ENCODE peak calls at places on chromosomes 4 and X, in nine cellular contexts. One of them, this sample, is unnamed.

GRCh38 chrX:375181-376036 is 11.3 kb downstream of the PPP2R3B start:
- DNase-seq in brain microvascular endothelial cell: no peak
- DNase-seq in EL: no peak
- DNase-seq in NCI-H2081 treated with DMSO at 0.1 percent for 48 hours: no peak
- DNase-seq in iris pigment epithelial cell: no peak
- DNase-seq in NCI-H345: no peak
- DNase-seq in adrenal gland: no peak
- DNase-seq in NCI-H774: no peak
- DNase-seq in activated T-helper 1 cell treated with anti-CD3 and anti-CD28 coated beads, Interleukin-2, amount 50 U/mL, for 16 hours: no peak
- DNase-seq in this sample: no peak

GRCh38 chrX:73963682-73964081 is 340.3 kb upstream of the ZCCHC13 start:
- DNase-seq in NCI-H345: no peak
- DNase-seq in activated T-helper 1 cell treated with anti-CD3 and anti-CD28 coated beads, Interleukin-2, amount 50 U/mL, for 16 hours: no peak
- DNase-seq in iris pigment epithelial cell: no peak
- DNase-seq in NCI-H2081 treated with DMSO at 0.1 percent for 48 hours: no peak
- DNase-seq in EL: no peak
- DNase-seq in brain microvascular endothelial cell: no peak
- DNase-seq in NCI-H774: no peak
- DNase-seq in adrenal gland: no peak
- DNase-seq in this sample: no peak

GRCh38 chr4:1321486-1321885 is 25.5 kb upstream of the UVSSA start:
- DNase-seq in NCI-H345: no peak
- DNase-seq in adrenal gland: no peak
- DNase-seq in NCI-H774: no peak
- DNase-seq in EL: no peak
- DNase-seq in iris pigment epithelial cell: no peak
- DNase-seq in NCI-H2081 treated with DMSO at 0.1 percent for 48 hours: no peak
- DNase-seq in brain microvascular endothelial cell: no peak
- DNase-seq in activated T-helper 1 cell treated with anti-CD3 and anti-CD28 coated beads, Interleukin-2, amount 50 U/mL, for 16 hours: no peak
- DNase-seq in this sample: no peak

GRCh38 chr4:177450421-177451107 is 8.3 kb upstream of the AGA start:
- DNase-seq in NCI-H774: no peak
- DNase-seq in activated T-helper 1 cell treated with anti-CD3 and anti-CD28 coated beads, Interleukin-2, amount 50 U/mL, for 16 hours: no peak
- DNase-seq in brain microvascular endothelial cell: no peak
- DNase-seq in EL: peak; percentile 81
- DNase-seq in iris pigment epithelial cell: peak; percentile 41
- DNase-seq in adrenal gland: no peak
- DNase-seq in NCI-H2081 treated with DMSO at 0.1 percent for 48 hours: no peak
- DNase-seq in NCI-H345: no peak
- DNase-seq in this sample: no peak

GRCh38 chr4:68592673-68593072 is 16.6 kb upstream of the UGT2B17 start:
- DNase-seq in brain microvascular endothelial cell: no peak
- DNase-seq in EL: no peak
- DNase-seq in NCI-H774: no peak
- DNase-seq in NCI-H2081 treated with DMSO at 0.1 percent for 48 hours: no peak
- DNase-seq in iris pigment epithelial cell: no peak
- DNase-seq in activated T-helper 1 cell treated with anti-CD3 and anti-CD28 coated beads, Interleukin-2, amount 50 U/mL, for 16 hours: no peak
- DNase-seq in adrenal gland: no peak
- DNase-seq in NCI-H345: no peak
- DNase-seq in this sample: no peak

GRCh38 chr4:10405672-10406071 is 51.6 kb downstream of the ZNF518B start:
- DNase-seq in brain microvascular endothelial cell: no peak
- DNase-seq in iris pigment epithelial cell: no peak
- DNase-seq in NCI-H345: no peak
- DNase-seq in activated T-helper 1 cell treated with anti-CD3 and anti-CD28 coated beads, Interleukin-2, amount 50 U/mL, for 16 hours: no peak
- DNase-seq in NCI-H774: no peak
- DNase-seq in NCI-H2081 treated with DMSO at 0.1 percent for 48 hours: no peak
- DNase-seq in adrenal gland: no peak
- DNase-seq in EL: no peak
- DNase-seq in this sample: no peak

GRCh38 chr4:163598028-163598427 is 103.5 kb downstream of the TMA16 start:
- DNase-seq in NCI-H345: no peak
- DNase-seq in EL: no peak
- DNase-seq in NCI-H774: no peak
- DNase-seq in iris pigment epithelial cell: no peak
- DNase-seq in NCI-H2081 treated with DMSO at 0.1 percent for 48 hours: no peak
- DNase-seq in adrenal gland: no peak
- DNase-seq in brain microvascular endothelial cell: no peak
- DNase-seq in activated T-helper 1 cell treated with anti-CD3 and anti-CD28 coated beads, Interleukin-2, amount 50 U/mL, for 16 hours: no peak
- DNase-seq in this sample: no peak

GRCh38 chr4:71827811-71828210 is 43.9 kb upstream of the GC start:
- DNase-seq in NCI-H2081 treated with DMSO at 0.1 percent for 48 hours: no peak
- DNase-seq in brain microvascular endothelial cell: no peak
- DNase-seq in NCI-H345: no peak
- DNase-seq in activated T-helper 1 cell treated with anti-CD3 and anti-CD28 coated beads, Interleukin-2, amount 50 U/mL, for 16 hours: no peak
- DNase-seq in NCI-H774: no peak
- DNase-seq in adrenal gland: no peak
- DNase-seq in iris pigment epithelial cell: no peak
- DNase-seq in EL: no peak
- DNase-seq in this sample: no peak

GRCh38 chr4:126757219-126757618 is 875.5 kb upstream of the INTU start:
- DNase-seq in NCI-H774: no peak
- DNase-seq in NCI-H2081 treated with DMSO at 0.1 percent for 48 hours: no peak
- DNase-seq in adrenal gland: no peak
- DNase-seq in activated T-helper 1 cell treated with anti-CD3 and anti-CD28 coated beads, Interleukin-2, amount 50 U/mL, for 16 hours: no peak
- DNase-seq in EL: no peak
- DNase-seq in iris pigment epithelial cell: peak; percentile 63
- DNase-seq in brain microvascular endothelial cell: peak; percentile 22
- DNase-seq in NCI-H345: no peak
- DNase-seq in this sample: no peak

GRCh38 chrX:20545538-20545937 is 278.8 kb upstream of the RPS6KA3 start:
- DNase-seq in activated T-helper 1 cell treated with anti-CD3 and anti-CD28 coated beads, Interleukin-2, amount 50 U/mL, for 16 hours: no peak
- DNase-seq in brain microvascular endothelial cell: peak; percentile 62
- DNase-seq in iris pigment epithelial cell: peak; percentile 17
- DNase-seq in NCI-H774: no peak
- DNase-seq in EL: no peak
- DNase-seq in NCI-H345: no peak
- DNase-seq in NCI-H2081 treated with DMSO at 0.1 percent for 48 hours: no peak
- DNase-seq in adrenal gland: no peak
- DNase-seq in this sample: no peak

GRCh38 chr4:185244763-185245162 is 35.4 kb downstream of the SNX25 start:
- DNase-seq in activated T-helper 1 cell treated with anti-CD3 and anti-CD28 coated beads, Interleukin-2, amount 50 U/mL, for 16 hours: no peak
- DNase-seq in NCI-H774: no peak
- DNase-seq in EL: peak; percentile 25
- DNase-seq in adrenal gland: no peak
- DNase-seq in NCI-H345: no peak
- DNase-seq in brain microvascular endothelial cell: no peak
- DNase-seq in NCI-H2081 treated with DMSO at 0.1 percent for 48 hours: no peak
- DNase-seq in iris pigment epithelial cell: no peak
- DNase-seq in this sample: no peak

GRCh38 chrX:18983711-18984380 is at the start of gene PHKA2:
- DNase-seq in adrenal gland: peak; percentile 42
- DNase-seq in iris pigment epithelial cell: no peak
- DNase-seq in NCI-H345: peak; percentile 62
- DNase-seq in brain microvascular endothelial cell: peak; percentile 24
- DNase-seq in NCI-H774: peak; percentile 47
- DNase-seq in activated T-helper 1 cell treated with anti-CD3 and anti-CD28 coated beads, Interleukin-2, amount 50 U/mL, for 16 hours: no peak
- DNase-seq in EL: peak; percentile 57
- DNase-seq in NCI-H2081 treated with DMSO at 0.1 percent for 48 hours: no peak
- DNase-seq in this sample: no peak

GRCh38 chr4:108700358-108700757 is 50.0 kb downstream of the OSTC start:
- DNase-seq in iris pigment epithelial cell: peak; percentile 45
- DNase-seq in NCI-H774: no peak
- DNase-seq in activated T-helper 1 cell treated with anti-CD3 and anti-CD28 coated beads, Interleukin-2, amount 50 U/mL, for 16 hours: no peak
- DNase-seq in brain microvascular endothelial cell: no peak
- DNase-seq in adrenal gland: no peak
- DNase-seq in NCI-H345: no peak
- DNase-seq in EL: peak; percentile 50
- DNase-seq in NCI-H2081 treated with DMSO at 0.1 percent for 48 hours: no peak
- DNase-seq in this sample: no peak

GRCh38 chrX:100895365-100896075 is 21.4 kb upstream of the NOX1 start:
- DNase-seq in NCI-H345: peak; percentile 46
- DNase-seq in brain microvascular endothelial cell: peak; percentile 15
- DNase-seq in NCI-H774: peak; percentile 1
- DNase-seq in activated T-helper 1 cell treated with anti-CD3 and anti-CD28 coated beads, Interleukin-2, amount 50 U/mL, for 16 hours: no peak
- DNase-seq in adrenal gland: peak; percentile 25
- DNase-seq in NCI-H2081 treated with DMSO at 0.1 percent for 48 hours: no peak
- DNase-seq in iris pigment epithelial cell: peak; percentile 48
- DNase-seq in EL: peak; percentile 30
- DNase-seq in this sample: no peak

GRCh38 chr4:182447938-182448280 is 204.7 kb downstream of the TENM3 start:
- DNase-seq in NCI-H2081 treated with DMSO at 0.1 percent for 48 hours: no peak
- DNase-seq in activated T-helper 1 cell treated with anti-CD3 and anti-CD28 coated beads, Interleukin-2, amount 50 U/mL, for 16 hours: no peak
- DNase-seq in EL: peak; percentile 8
- DNase-seq in NCI-H774: no peak
- DNase-seq in iris pigment epithelial cell: peak; percentile 31
- DNase-seq in brain microvascular endothelial cell: no peak
- DNase-seq in NCI-H345: no peak
- DNase-seq in adrenal gland: no peak
- DNase-seq in this sample: no peak

GRCh38 chr4:178271386-178271785 is 829.1 kb upstream of the AGA start:
- DNase-seq in adrenal gland: no peak
- DNase-seq in brain microvascular endothelial cell: no peak
- DNase-seq in NCI-H345: no peak
- DNase-seq in NCI-H774: no peak
- DNase-seq in EL: no peak
- DNase-seq in NCI-H2081 treated with DMSO at 0.1 percent for 48 hours: no peak
- DNase-seq in activated T-helper 1 cell treated with anti-CD3 and anti-CD28 coated beads, Interleukin-2, amount 50 U/mL, for 16 hours: no peak
- DNase-seq in iris pigment epithelial cell: no peak
- DNase-seq in this sample: no peak

GRCh38 chr4:138263438-138263837 is 21.3 kb upstream of the SLC7A11 start:
- DNase-seq in NCI-H774: no peak
- DNase-seq in brain microvascular endothelial cell: no peak
- DNase-seq in adrenal gland: no peak
- DNase-seq in iris pigment epithelial cell: peak; percentile 75
- DNase-seq in EL: no peak
- DNase-seq in NCI-H345: no peak
- DNase-seq in NCI-H2081 treated with DMSO at 0.1 percent for 48 hours: no peak
- DNase-seq in activated T-helper 1 cell treated with anti-CD3 and anti-CD28 coated beads, Interleukin-2, amount 50 U/mL, for 16 hours: no peak
- DNase-seq in this sample: no peak

GRCh38 chr4:13524504-13525243 is 19.6 kb downstream of the NKX3-2 start:
- DNase-seq in activated T-helper 1 cell treated with anti-CD3 and anti-CD28 coated beads, Interleukin-2, amount 50 U/mL, for 16 hours: no peak
- DNase-seq in iris pigment epithelial cell: peak; percentile 54
- DNase-seq in EL: peak; percentile 82
- DNase-seq in NCI-H2081 treated with DMSO at 0.1 percent for 48 hours: no peak
- DNase-seq in NCI-H345: no peak
- DNase-seq in brain microvascular endothelial cell: no peak
- DNase-seq in adrenal gland: no peak
- DNase-seq in NCI-H774: no peak
- DNase-seq in this sample: no peak

GRCh38 chr4:100290585-100290984 is 100.3 kb upstream of the DDIT4L start:
- DNase-seq in NCI-H774: no peak
- DNase-seq in adrenal gland: no peak
- DNase-seq in EL: peak; percentile 46
- DNase-seq in NCI-H345: no peak
- DNase-seq in activated T-helper 1 cell treated with anti-CD3 and anti-CD28 coated beads, Interleukin-2, amount 50 U/mL, for 16 hours: no peak
- DNase-seq in iris pigment epithelial cell: peak; percentile 59
- DNase-seq in NCI-H2081 treated with DMSO at 0.1 percent for 48 hours: no peak
- DNase-seq in brain microvascular endothelial cell: no peak
- DNase-seq in this sample: no peak

GRCh38 chr4:85823295-85823694 is 348.3 kb downstream of the ARHGAP24 start:
- DNase-seq in NCI-H2081 treated with DMSO at 0.1 percent for 48 hours: no peak
- DNase-seq in adrenal gland: no peak
- DNase-seq in iris pigment epithelial cell: peak; percentile 31
- DNase-seq in NCI-H774: no peak
- DNase-seq in brain microvascular endothelial cell: no peak
- DNase-seq in EL: peak; percentile 47
- DNase-seq in activated T-helper 1 cell treated with anti-CD3 and anti-CD28 coated beads, Interleukin-2, amount 50 U/mL, for 16 hours: no peak
- DNase-seq in NCI-H345: peak; percentile 62
- DNase-seq in this sample: no peak

GRCh38 chr4:56684320-56684719 is 3.2 kb upstream of the HOPX start:
- DNase-seq in NCI-H345: no peak
- DNase-seq in EL: peak; percentile 47
- DNase-seq in adrenal gland: no peak
- DNase-seq in brain microvascular endothelial cell: peak; percentile 16
- DNase-seq in iris pigment epithelial cell: peak; percentile 32
- DNase-seq in activated T-helper 1 cell treated with anti-CD3 and anti-CD28 coated beads, Interleukin-2, amount 50 U/mL, for 16 hours: no peak
- DNase-seq in NCI-H774: no peak
- DNase-seq in NCI-H2081 treated with DMSO at 0.1 percent for 48 hours: no peak
- DNase-seq in this sample: no peak

GRCh38 chr4:186946682-186947294 is 223.1 kb upstream of the FAT1 start:
- DNase-seq in NCI-H774: peak; percentile 19
- DNase-seq in NCI-H2081 treated with DMSO at 0.1 percent for 48 hours: no peak
- DNase-seq in brain microvascular endothelial cell: peak; percentile 40
- DNase-seq in NCI-H345: peak; percentile 73
- DNase-seq in EL: peak; percentile 16
- DNase-seq in activated T-helper 1 cell treated with anti-CD3 and anti-CD28 coated beads, Interleukin-2, amount 50 U/mL, for 16 hours: no peak
- DNase-seq in iris pigment epithelial cell: peak; percentile 34
- DNase-seq in adrenal gland: no peak
- DNase-seq in this sample: no peak

GRCh38 chrX:118117069-118117405 is 427 bp upstream of the KLHL13 start:
- DNase-seq in iris pigment epithelial cell: no peak
- DNase-seq in activated T-helper 1 cell treated with anti-CD3 and anti-CD28 coated beads, Interleukin-2, amount 50 U/mL, for 16 hours: no peak
- DNase-seq in EL: peak; percentile 0
- DNase-seq in adrenal gland: peak; percentile 23
- DNase-seq in brain microvascular endothelial cell: peak; percentile 1
- DNase-seq in NCI-H774: no peak
- DNase-seq in NCI-H345: peak; percentile 43
- DNase-seq in NCI-H2081 treated with DMSO at 0.1 percent for 48 hours: no peak
- DNase-seq in this sample: no peak

GRCh38 chrX:46903458-46904242 is 8.6 kb upstream of the JADE3 start:
- DNase-seq in brain microvascular endothelial cell: peak; percentile 58
- DNase-seq in adrenal gland: peak; percentile 87
- DNase-seq in NCI-H774: peak; percentile 65
- DNase-seq in activated T-helper 1 cell treated with anti-CD3 and anti-CD28 coated beads, Interleukin-2, amount 50 U/mL, for 16 hours: no peak
- DNase-seq in NCI-H2081 treated with DMSO at 0.1 percent for 48 hours: peak; percentile 35
- DNase-seq in EL: peak; percentile 75
- DNase-seq in iris pigment epithelial cell: peak; percentile 68
- DNase-seq in NCI-H345: peak; percentile 88
- DNase-seq in this sample: peak; percentile 55